ENCODE peak calls at places on chromosome X, in five cellular contexts. C is stomach, R is HFF-Myc, U is cardiac muscle cell, K is choroid plexus epithelial cell. L is an unnamed sample.

GRCh38 chrX:70132244-70132643 is 1.0 kb upstream of the IGBP1 start:
- DNase-seq in U (no peak), C (no peak), K (no peak), R (no peak), L (no peak)

GRCh38 chrX:150365051-150365952 is 2.2 kb downstream of the MAMLD1 start:
- DNase-seq in K (peak; percentile 63), U (peak; percentile 63), R (no peak), C (peak; percentile 64), L (no peak)

GRCh38 chrX:40151211-40152172 is 53.7 kb upstream of the BCOR start:
- DNase-seq in U (peak; percentile 81), R (no peak), K (no peak), C (peak; percentile 71), L (no peak)

GRCh38 chrX:2863646-2864045 is 34.9 kb downstream of the GYG2 start:
- DNase-seq in C (no peak), K (peak; percentile 50), U (peak; percentile 55), R (no peak), L (no peak)

GRCh38 chrX:38482183-38482582 is 79.2 kb upstream of the TSPAN7 start:
- DNase-seq in U (no peak), K (no peak), R (no peak), C (no peak), L (no peak)

GRCh38 chrX:2224597-2225235 is 276.1 kb downstream of the DHRSX start:
- DNase-seq in U (no peak), C (no peak), R (no peak), K (no peak), L (no peak)

GRCh38 chrX:103726477-103726876 is 15.8 kb downstream of the TMEM31 start:
- DNase-seq in R (no peak), C (peak; percentile 27), U (no peak), K (no peak), L (no peak)

GRCh38 chrX:65718538-65718937 is 51.1 kb downstream of the MSN start:
- DNase-seq in R (no peak), K (no peak), U (no peak), C (no peak), L (no peak)

GRCh38 chrX:153684447-153685178 is 3.1 kb upstream of the SLC6A8 start:
- DNase-seq in C (no peak), K (no peak), U (no peak), R (no peak), L (no peak)

GRCh38 chrX:101359966-101360365 is 11.4 kb upstream of the TIMM8A start:
- DNase-seq in U (no peak), R (no peak), C (no peak), K (no peak), L (no peak)

GRCh38 chrX:93874554-93874953 is 200.5 kb downstream of the FAM133A start:
- DNase-seq in U (peak; percentile 67), K (peak; percentile 1), R (peak; percentile 0), C (no peak), L (peak; percentile 1)

GRCh38 chrX:14235004-14235403 is 205.3 kb upstream of the GEMIN8 start:
- DNase-seq in K (no peak), U (no peak), C (no peak), R (no peak), L (no peak)

GRCh38 chrX:74535211-74535621 is 79.2 kb downstream of the RLIM start:
- DNase-seq in R (peak; percentile 40), U (peak; percentile 61), K (peak; percentile 79), C (no peak), L (no peak)

GRCh38 chrX:68834371-68835103 is 5.7 kb downstream of the EFNB1 start:
- DNase-seq in R (no peak), K (no peak), U (no peak), C (no peak), L (no peak)

GRCh38 chrX:104565791-104566687 is at the start of gene IL1RAPL2:
- DNase-seq in K (peak; percentile 27), R (no peak), U (peak; percentile 89), C (peak; percentile 58), L (no peak)

GRCh38 chrX:1239681-1240142 is 27.3 kb upstream of the CRLF2 start:
- DNase-seq in C (peak; percentile 55), R (no peak), U (no peak), K (no peak), L (no peak)

GRCh38 chrX:23365541-23365940 is 30.9 kb downstream of the PTCHD1 start:
- DNase-seq in K (no peak), R (no peak), C (peak; percentile 28), U (no peak), L (no peak)

GRCh38 chrX:118226060-118226428 is 109.4 kb upstream of the KLHL13 start:
- DNase-seq in K (peak; percentile 21), R (no peak), C (no peak), U (peak; percentile 39), L (no peak)

GRCh38 chrX:105822138-105823091 is at the start of gene NRK:
- DNase-seq in R (no peak), U (peak; percentile 45), K (peak; percentile 9), C (no peak), L (no peak)

GRCh38 chrX:7889138-7889537 is 38.1 kb downstream of the PNPLA4 start:
- DNase-seq in K (no peak), C (no peak), R (no peak), U (no peak), L (no peak)

GRCh38 chrX:115898382-115899001 is 272.1 kb upstream of the AGTR2 start:
- DNase-seq in R (no peak), U (peak; percentile 1), C (peak; percentile 92), K (peak; percentile 1), L (peak; percentile 71)

GRCh38 chrX:56764153-56764974 is 35.3 kb downstream of the NBDY start:
- DNase-seq in R (peak; percentile 37), C (peak; percentile 66), K (peak; percentile 82), U (peak; percentile 41), L (peak; percentile 75)

GRCh38 chrX:119410027-119410819 is 11.1 kb downstream of the SLC25A43 start:
- DNase-seq in U (no peak), R (peak; percentile 43), C (peak; percentile 60), K (peak; percentile 75), L (no peak)

GRCh38 chrX:121165930-121166359 is 118.5 kb downstream of the GLUD2 start:
- DNase-seq in U (no peak), K (no peak), R (no peak), C (no peak), L (no peak)

GRCh38 chrX:24153175-24153795 is 3.8 kb downstream of the ZFX start:
- DNase-seq in C (no peak), U (peak; percentile 35), R (no peak), K (peak; percentile 39), L (no peak)

GRCh38 chrX:97168646-97169045 is 284.9 kb downstream of the RPA4 start:
- DNase-seq in U (no peak), R (no peak), C (no peak), K (no peak), L (no peak)

GRCh38 chrX:49761481-49761880 is 65.7 kb upstream of the PAGE1 start:
- DNase-seq in C (no peak), K (peak; percentile 41), U (peak; percentile 26), R (no peak), L (no peak)
- TF ChIP-seq CTCF in C (peak; percentile 19), K (peak; percentile 62), U (peak; percentile 52), R (peak; percentile 27), L (peak; percentile 66)

GRCh38 chrX:19912-20571 is 261.1 kb upstream of the PLCXD1 start:
- DNase-seq in C (no peak), K (no peak), R (no peak), U (no peak), L (no peak)
- H3K4me3 ChIP-seq in C (peak overlapping the region; percentile 44), K (peak overlapping the region; percentile 37), R (peak overlapping the region; percentile 13), U (no peak overlapping the region), L (peak overlapping the region; percentile 21)

DNA sequence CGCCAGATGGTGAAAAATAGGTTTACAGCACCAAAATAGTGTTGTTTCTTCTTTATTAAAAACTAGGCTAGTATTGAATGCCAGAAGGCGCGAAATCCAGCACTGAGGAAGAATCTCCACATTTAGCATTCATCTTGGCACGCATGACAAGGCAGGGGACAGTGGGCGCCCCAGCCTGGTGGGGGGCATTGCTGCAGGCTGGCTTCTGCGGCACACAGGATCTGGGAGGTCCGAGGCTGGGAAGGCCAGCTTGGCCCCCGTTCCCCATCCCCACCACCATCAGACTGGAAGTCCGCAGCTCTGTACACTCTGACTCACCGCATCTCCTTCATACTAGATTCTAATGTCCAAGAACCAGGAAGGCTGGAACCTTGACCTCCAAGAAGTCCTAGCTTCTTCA is 75.7 kb upstream of the DDX3X start:
- DNase-seq in K (no peak), U (no peak), C (no peak), R (no peak), L (no peak)
- TF ChIP-seq CTCF in K (no peak), U (no peak), C (no peak), R (no peak), L (no peak)

DNA sequence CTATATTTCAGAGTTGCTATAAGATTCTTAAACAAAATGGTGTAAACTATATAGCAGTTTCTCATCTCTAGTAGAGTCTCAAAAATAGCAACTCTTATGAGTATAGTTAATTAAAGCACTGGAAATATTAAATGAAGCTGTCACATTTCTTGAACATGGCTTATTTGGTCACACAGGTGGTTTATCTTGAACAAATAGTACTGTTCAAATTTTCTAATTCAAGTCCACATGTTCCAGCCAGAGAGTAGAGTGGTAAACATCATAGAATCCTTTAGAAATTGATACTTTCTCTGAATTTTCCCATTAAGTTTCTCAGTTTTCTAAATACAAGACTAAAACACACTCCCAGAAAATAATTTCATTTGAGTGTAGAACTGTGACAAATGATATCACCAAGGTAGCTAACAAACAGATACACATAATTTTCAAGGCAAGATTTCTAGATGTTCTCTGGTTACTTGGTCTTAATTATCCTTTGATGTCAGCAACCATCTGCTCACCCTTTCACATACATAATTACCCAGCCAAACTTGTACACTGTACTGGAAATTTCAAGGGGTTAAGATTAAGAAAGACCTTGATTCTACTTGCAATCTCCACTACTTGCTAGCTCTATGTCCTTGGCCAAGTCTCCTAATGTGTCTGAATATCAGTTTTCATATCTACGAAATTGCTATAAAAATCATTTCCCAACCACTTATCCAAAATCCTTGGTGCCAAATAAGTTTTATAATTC is 24.3 kb upstream of the PAK3 start:
- DNase-seq in U (no peak), K (no peak), C (no peak), R (no peak), L (no peak)
- H3K4me3 ChIP-seq in U (no peak overlapping the region), K (no peak overlapping the region), C (no peak overlapping the region), R (no peak overlapping the region), L (no peak overlapping the region)

GRCh38 chrX:79506001-79506400 is 138.9 kb upstream of the ITM2A start:
- DNase-seq in C (no peak), R (no peak), U (no peak), K (no peak), L (no peak)

GRCh38 chrX:79515529-79515928 is 148.4 kb upstream of the ITM2A start:
- DNase-seq in C (no peak), U (no peak), K (no peak), R (no peak), L (no peak)

DNA sequence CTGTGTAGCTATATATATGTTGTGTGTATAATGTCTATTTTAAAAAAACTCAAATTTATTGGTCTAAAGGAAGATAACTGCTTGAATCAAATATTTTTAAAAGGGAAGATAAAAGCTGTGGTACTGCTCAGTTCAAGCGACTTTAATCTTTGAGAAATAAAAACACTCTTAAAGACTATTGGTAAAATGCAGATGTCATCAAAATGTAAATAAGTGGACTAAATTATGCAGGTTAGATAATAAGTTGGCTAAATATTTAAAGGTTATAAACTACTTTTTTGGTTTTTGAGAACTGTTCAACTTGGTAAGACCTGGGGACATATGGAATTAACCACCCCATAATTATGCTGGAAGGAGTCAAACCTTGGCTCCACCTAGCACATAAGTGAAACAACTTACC is 144.7 kb upstream of the ITM2A start:
- DNase-seq in C (no peak), U (no peak), K (no peak), R (no peak), L (no peak)
- TF ChIP-seq CTCF in C (no peak), U (no peak), K (no peak), R (no peak), L (no peak)